ENCODE peak calls at places on chromosomes 2 and 18, in six cellular contexts. P, H, Y, V, J and I are unnamed samples.

GRCh38 chr2:127615511-127616166 is 30.3 kb upstream of the GPR17 start:
- DNase-seq in P (no peak), J (no peak), H (no peak), V (no peak), Y (no peak), I (no peak)

GRCh38 chr2:215435261-215435808 is 533 bp downstream of the FN1 start:
- DNase-seq in P (no peak), J (no peak), H (peak; percentile 50), V (no peak), Y (no peak), I (no peak)

GRCh38 chr2:148209598-148209997 is 188.7 kb downstream of the MBD5 start:
- DNase-seq in V (peak; percentile 2), P (no peak), H (no peak), Y (no peak), J (no peak), I (no peak)

GRCh38 chr2:101354910-101355309 is 32.4 kb downstream of the CREG2 start:
- DNase-seq in Y (no peak), V (no peak), H (no peak), J (no peak), P (no peak), I (no peak)

GRCh38 chr2:231364961-231365810 is 30.3 kb upstream of the B3GNT7 start:
- DNase-seq in Y (peak; percentile 79), J (no peak), V (peak; percentile 76), P (peak; percentile 37), H (peak; percentile 34), I (no peak)

GRCh38 chr2:37842732-37843353 is 82.2 kb upstream of the RMDN2 start:
- DNase-seq in J (no peak), V (no peak), P (no peak), H (no peak), Y (no peak), I (no peak)

GRCh38 chr2:62774555-62775366 is 69.2 kb downstream of the EHBP1 start:
- DNase-seq in H (peak; percentile 24), P (no peak), Y (peak; percentile 67), V (peak; percentile 63), J (peak; percentile 7), I (no peak)

GRCh38 chr2:109324859-109325258 is 195.9 kb downstream of the SH3RF3 start:
- DNase-seq in H (no peak), Y (peak; percentile 99), P (peak; percentile 95), J (no peak), V (peak; percentile 98), I (no peak)

GRCh38 chr2:102063948-102064678 is 72.4 kb downstream of the IL1R2 start:
- DNase-seq in V (peak; percentile 100), H (no peak), J (no peak), P (peak; percentile 98), Y (peak; percentile 98), I (no peak)

GRCh38 chr18:58385472-58385871 is 243.4 kb downstream of the ALPK2 start:
- DNase-seq in J (no peak), P (no peak), Y (no peak), V (no peak), H (no peak), I (no peak)

GRCh38 chr18:8366070-8366469 is 243.2 kb upstream of the RAB12 start:
- DNase-seq in Y (no peak), J (no peak), P (no peak), V (no peak), H (no peak), I (no peak)

GRCh38 chr2:168912466-168913170 is 11.5 kb downstream of the G6PC2 start:
- DNase-seq in H (peak; percentile 8), Y (peak; percentile 36), V (peak; percentile 45), P (no peak), J (no peak), I (no peak)

GRCh38 chr18:56831988-56832387 is 180.8 kb downstream of the WDR7 start:
- DNase-seq in J (no peak), Y (peak; percentile 47), H (no peak), V (no peak), P (no peak), I (no peak)

GRCh38 chr2:235416816-235417499 is 76.9 kb upstream of the AGAP1 start:
- DNase-seq in Y (peak; percentile 52), P (no peak), V (peak; percentile 73), J (no peak), H (no peak), I (no peak)

GRCh38 chr2:223855426-223855825 is 18.0 kb upstream of the AP1S3 start:
- DNase-seq in V (peak; percentile 56), Y (peak; percentile 61), H (no peak), P (no peak), J (no peak), I (no peak)

GRCh38 chr2:242060212-242060835 is 190.8 kb downstream of the RTP5 start:
- DNase-seq in P (peak; percentile 52), Y (peak; percentile 67), V (peak; percentile 78), J (no peak), H (no peak), I (no peak)

DNA sequence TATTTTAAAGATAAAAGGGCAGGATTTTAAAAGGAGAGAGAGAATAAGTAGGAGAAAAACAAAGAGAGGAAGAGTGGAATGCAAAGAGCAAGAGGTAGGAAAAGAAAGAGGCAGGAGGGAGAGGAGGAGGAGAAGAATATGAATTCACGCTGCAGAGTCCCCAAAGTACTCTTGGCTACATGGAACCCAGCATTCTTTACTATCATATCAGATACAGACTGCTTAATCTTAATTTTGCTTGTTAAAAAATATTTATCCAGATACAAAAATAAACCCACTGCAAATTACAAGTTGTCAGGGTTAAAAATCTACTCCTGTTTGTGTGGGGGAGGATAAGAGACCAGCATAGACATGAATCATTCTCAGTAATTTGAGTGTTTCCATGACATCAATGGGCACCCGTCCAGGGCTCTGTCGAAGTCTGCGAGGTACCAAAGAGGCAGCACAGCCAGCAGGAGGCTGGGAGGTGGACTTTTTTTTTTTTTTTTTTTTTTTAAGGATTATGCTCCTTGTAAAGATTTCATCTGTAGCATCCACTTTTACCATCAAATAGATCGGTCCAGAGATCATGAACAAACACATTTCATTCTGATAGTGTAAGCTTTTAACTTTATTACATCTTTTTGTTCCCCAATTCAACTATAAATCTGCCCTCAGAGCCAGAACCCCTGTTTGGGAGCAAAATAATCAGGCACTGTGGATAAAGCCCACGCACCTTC is 182.2 kb downstream of the TCF4 start:
- DNase-seq in J (no peak), H (no peak), Y (peak; percentile 95), V (peak; percentile 99), P (peak; percentile 87), I (no peak)
- TF ChIP-seq CTCF in J (no peak), H (no peak), Y (peak; percentile 8), V (peak; percentile 25), P (peak; percentile 15), I (no peak)

DNA sequence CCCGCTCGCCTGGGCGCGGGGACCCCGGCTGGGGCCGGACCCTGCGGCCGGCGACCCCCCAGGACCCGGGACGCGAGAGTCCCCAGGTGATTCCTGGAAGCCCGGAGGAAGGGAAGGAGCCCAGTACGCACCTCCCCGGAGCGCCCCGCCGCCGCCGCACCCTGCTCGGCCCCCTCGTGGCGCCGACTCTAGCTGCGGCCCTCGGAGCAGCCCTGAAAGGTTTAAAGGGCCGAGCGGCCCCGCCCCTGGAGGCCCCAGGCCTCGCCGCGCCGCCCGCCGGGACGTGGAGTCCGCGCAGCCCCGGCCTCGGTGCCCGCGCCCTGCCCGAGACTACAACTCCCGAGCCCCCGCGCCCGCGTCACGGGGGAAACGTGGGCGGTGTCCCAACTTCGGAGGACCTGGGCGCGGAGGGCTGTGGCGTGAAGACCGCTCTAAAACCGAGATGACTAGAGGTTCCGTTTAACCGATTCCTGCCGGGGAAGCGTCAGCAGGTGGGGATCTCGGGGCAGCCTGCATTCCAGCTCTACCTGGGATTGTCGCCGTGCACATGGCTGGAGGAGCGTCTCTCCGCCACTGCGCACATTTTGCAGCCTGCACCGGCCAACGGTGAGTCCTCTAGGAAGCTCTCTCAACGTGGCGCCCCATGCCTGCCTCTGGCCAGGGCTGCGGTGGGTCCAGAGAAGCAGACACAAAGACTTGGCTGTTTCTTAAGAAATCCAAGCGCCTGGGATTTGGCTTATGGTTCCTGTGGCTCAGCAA is at the start of gene TMEM150A:
- DNase-seq in V (peak; percentile 94), H (peak; percentile 89), P (peak; percentile 60), J (no peak), Y (peak; percentile 92), I (peak; percentile 82)
- TF ChIP-seq CTCF in V (no peak), H (peak; percentile 21), P (no peak), J (peak; percentile 27), Y (peak; percentile 13), I (peak; percentile 40)

DNA sequence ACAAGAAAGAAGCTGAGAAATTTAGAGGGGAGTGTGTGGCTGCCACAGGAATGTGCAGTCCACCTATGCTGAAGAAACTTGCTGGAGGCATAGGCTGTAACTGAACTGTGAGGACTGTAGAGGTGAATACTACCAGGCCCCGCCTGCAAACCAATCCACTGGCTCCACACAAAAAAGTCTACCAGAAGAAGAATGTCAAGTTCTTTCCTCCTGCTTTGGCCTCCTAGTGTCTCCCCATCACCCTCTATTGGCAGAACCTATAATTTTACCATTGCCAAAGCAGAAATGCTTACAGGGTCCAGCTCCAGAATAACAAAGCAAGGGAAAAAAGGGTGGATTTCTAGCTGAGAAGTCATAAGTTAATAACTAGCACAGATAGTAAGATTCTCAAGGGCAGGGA is 5.9 kb upstream of the ATP5MC3 start:
- DNase-seq in V (peak; percentile 36), J (no peak), Y (peak; percentile 17), H (no peak), P (no peak), I (no peak)
- TF ChIP-seq CTCF in V (peak; percentile 39), J (peak; percentile 53), Y (peak; percentile 35), H (no peak), P (peak; percentile 13), I (peak; percentile 14)

GRCh38 chr18:48453330-48454063 is 44.3 kb upstream of the ZBTB7C start:
- DNase-seq in H (no peak), V (no peak), Y (no peak), P (no peak), J (no peak), I (no peak)

GRCh38 chr18:48452863-48453323 is 43.7 kb upstream of the ZBTB7C start:
- DNase-seq in J (no peak), P (no peak), Y (peak; percentile 19), H (no peak), V (peak; percentile 62), I (no peak)

GRCh38 chr18:48454146-48454796 is 45.1 kb upstream of the ZBTB7C start:
- DNase-seq in Y (peak; percentile 20), J (no peak), H (no peak), P (no peak), V (no peak), I (no peak)

GRCh38 chr18:48456838-48457237 is 47.7 kb upstream of the ZBTB7C start:
- DNase-seq in Y (no peak), H (no peak), V (no peak), J (no peak), P (no peak), I (no peak)

DNA sequence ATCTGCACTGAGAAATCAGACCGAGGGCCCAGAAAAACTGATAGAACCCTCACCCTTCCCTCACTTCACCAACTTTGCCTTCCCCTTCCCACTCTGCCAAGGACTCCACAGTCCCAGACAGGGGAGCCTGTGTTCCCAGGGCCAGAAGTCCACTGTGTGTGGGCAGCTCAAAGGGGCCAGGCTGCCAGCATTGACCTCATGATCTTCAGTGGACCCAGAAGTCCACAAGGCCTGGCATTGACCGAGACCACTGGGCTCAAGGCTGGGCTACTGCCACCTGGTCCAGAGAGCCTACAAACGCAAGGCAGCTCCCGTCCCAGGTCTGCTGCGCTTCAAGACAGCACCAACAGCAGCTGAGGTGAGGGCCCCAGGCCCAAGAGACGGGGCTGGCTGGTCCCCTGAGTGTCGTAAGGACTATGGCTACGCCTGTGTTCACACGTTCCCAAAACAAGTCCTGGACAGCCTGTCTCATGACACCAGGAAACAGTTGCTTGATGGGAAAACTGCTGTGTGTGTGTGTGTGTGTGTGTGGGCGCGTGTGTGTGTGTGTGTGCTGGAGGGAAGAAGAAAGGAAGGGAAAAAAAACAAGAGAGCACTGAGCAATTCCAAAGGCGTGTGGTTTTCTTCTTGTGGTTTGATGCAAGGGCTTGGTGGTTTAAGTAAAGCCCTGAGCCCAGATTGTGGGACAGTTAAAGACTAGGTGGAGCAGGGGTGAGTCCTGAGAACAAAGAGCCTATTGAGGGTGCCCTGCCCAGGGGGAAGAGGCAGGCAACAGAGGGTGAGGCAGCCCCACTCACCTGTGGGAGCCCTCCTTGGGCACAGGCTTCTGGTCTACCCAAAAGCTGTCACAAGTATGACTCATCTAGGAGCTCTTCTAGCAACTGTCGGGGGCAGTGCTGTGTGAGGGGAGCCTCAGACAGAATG is 46.6 kb upstream of the ZBTB7C start:
- DNase-seq in J (no peak), Y (peak; percentile 96), P (peak; percentile 45), H (no peak), V (peak; percentile 91), I (no peak)
- TF ChIP-seq CTCF in J (no peak), Y (no peak), P (no peak), H (no peak), V (no peak), I (no peak)